ENCODE peak calls at places on chromosomes 12 and 14, in seven cellular contexts. H is GM19239; V is H7; W is anterior cingulate cortex; R is GM23248; X is RPMI8226; I is activated T-helper 1 cell treated with anti-CD3 and anti-CD28 coated beads, Interleukin-12 subunit alpha, Interleukin-12 subunit beta, Interleukin-2, Interleukin-4 antibody, amounts not matched to agents 30 ng/mL and 10 ng/mL and 1 ng/mL, durations not matched to agents 14 hours and 24 hours and 36 hours. F is an unnamed sample.

GRCh38 chr12:89067436-89067835 is 284.9 kb downstream of the DUSP6 start:
- DNase-seq in H (no peak), V (no peak), W (no peak), R (peak), X (no peak), I (no peak), F (peak)

GRCh38 chr14:81423504-81423903 is 23.4 kb upstream of the STON2 start:
- DNase-seq in H (no peak), V (no peak), W (no peak), R (no peak), X (no peak), I (no peak), F (no peak)

GRCh38 chr14:50082308-50082742 is 34.0 kb downstream of the VCPKMT start:
- DNase-seq in H (no peak), V (no peak), W (no peak), R (no peak), X (no peak), I (no peak), F (no peak)

GRCh38 chr14:21346532-21347135 is 37.2 kb downstream of the SUPT16H start:
- DNase-seq in H (no peak), V (no peak), W (no peak), R (peak), X (no peak), I (no peak), F (no peak)

GRCh38 chr14:67618617-67619063 is 1.1 kb upstream of the ARG2 start:
- DNase-seq in H (no peak), V (peak), W (no peak), R (peak), X (peak), I (peak), F (peak)

GRCh38 chr14:106269029-106269428 is 742.6 kb downstream of the TMEM121 start:
- DNase-seq in H (no peak), V (no peak), W (no peak), R (no peak), X (no peak), I (no peak), F (no peak)

GRCh38 chr14:103737432-103738045 is 21.9 kb downstream of the ZFYVE21 start:
- DNase-seq in H (no peak), V (no peak), W (no peak), R (no peak), X (no peak), I (no peak), F (no peak)

GRCh38 chr14:101109981-101110728 is 206.6 kb upstream of the RTL1 start:
- DNase-seq in H (no peak), V (no peak), W (no peak), R (no peak), X (no peak), I (no peak), F (no peak)

GRCh38 chr12:115199831-115200230 is 515.9 kb upstream of the TBX3 start:
- DNase-seq in H (no peak), V (no peak), W (no peak), R (peak), X (no peak), I (no peak), F (no peak)

GRCh38 chr12:30988887-30989286 is 62.3 kb downstream of the TSPAN11 start:
- DNase-seq in H (no peak), V (no peak), W (no peak), R (no peak), X (no peak), I (no peak), F (no peak)

GRCh38 chr12:59619461-59620240 is 23.8 kb downstream of the SLC16A7 start:
- DNase-seq in H (no peak), V (no peak), W (no peak), R (no peak), X (no peak), I (no peak), F (no peak)

GRCh38 chr12:85975716-85976115 is 101.6 kb downstream of the NTS start:
- DNase-seq in H (no peak), V (no peak), W (no peak), R (no peak), X (no peak), I (no peak), F (no peak)

F was measured in epithelial cell of prostate.